ENCODE peak calls at places on chromosomes 5 and 9, in six cellular contexts. P is MM.1S; S is CD4-positive, alpha-beta T cell; U is upper lobe of right lung; L is IMR-90; E is HCT116. Y is an unnamed sample.

GRCh38 chr5:23506329-23507236 is 826 bp upstream of the PRDM9 start:
- DNase-seq in P (no peak), L (no peak), E (no peak), S (no peak), U (no peak), Y (peak)

GRCh38 chr5:95022967-95023695 is 261.8 kb downstream of the MCTP1 start:
- DNase-seq in L (no peak), P (peak), S (no peak), E (no peak), U (no peak), Y (no peak)

GRCh38 chr9:84862786-84863185 is 193.3 kb downstream of the NTRK2 start:
- DNase-seq in L (no peak), U (no peak), E (no peak), P (no peak), S (no peak), Y (no peak)

GRCh38 chr5:35205186-35205585 is 25.1 kb downstream of the PRLR start:
- DNase-seq in L (no peak), P (no peak), S (no peak), E (no peak), U (no peak), Y (no peak)

GRCh38 chr5:4661851-4662250 is 478.3 kb upstream of the ADAMTS16 start:
- DNase-seq in L (no peak), E (no peak), P (no peak), S (no peak), U (no peak), Y (no peak)

GRCh38 chr5:175654807-175655206 is 3.1 kb upstream of the HRH2 start:
- DNase-seq in P (peak), L (no peak), U (no peak), S (no peak), E (no peak), Y (no peak)

GRCh38 chr5:1799110-1799601 is 481 bp downstream of the MRPL36 start:
- DNase-seq in U (no peak), L (peak), P (peak), E (no peak), S (no peak), Y (peak)

GRCh38 chr9:72132052-72132451 is 17.2 kb upstream of the GDA start:
- DNase-seq in E (no peak), L (no peak), S (no peak), P (no peak), U (no peak), Y (no peak)

GRCh38 chr5:148336704-148337435 is 1.5 kb downstream of the SPINK9 start:
- DNase-seq in E (no peak), S (no peak), L (no peak), P (no peak), U (no peak), Y (no peak)

GRCh38 chr9:124776952-124777645 is at the start of gene OLFML2A:
- DNase-seq in L (no peak), E (no peak), P (no peak), S (no peak), U (peak), Y (peak)

GRCh38 chr5:122403256-122403655 is 91.2 kb downstream of the SNCAIP start:
- DNase-seq in L (no peak), E (no peak), S (no peak), P (no peak), U (no peak), Y (no peak)

GRCh38 chr9:83972286-83972685 is 7.7 kb downstream of the HNRNPK start:
- DNase-seq in L (no peak), U (no peak), P (no peak), E (no peak), S (no peak), Y (no peak)

GRCh38 chr5:148179234-148179824 is 11.0 kb downstream of the SPINK14 start:
- DNase-seq in S (no peak), E (peak), U (no peak), L (peak), P (peak), Y (no peak)

GRCh38 chr5:148145916-148146315 is 22.4 kb upstream of the SPINK14 start:
- DNase-seq in S (no peak), E (no peak), P (no peak), U (no peak), L (peak), Y (no peak)

GRCh38 chr5:64599226-64599625 is 91.1 kb upstream of the SHISAL2B start:
- DNase-seq in L (no peak), U (no peak), S (no peak), P (no peak), E (no peak), Y (no peak)

GRCh38 chr9:123319541-123320339 is 36.3 kb upstream of the CRB2 start:
- DNase-seq in S (no peak), L (no peak), U (no peak), P (no peak), E (no peak), Y (no peak)

GRCh38 chr5:15385037-15385436 is 114.9 kb upstream of the FBXL7 start:
- DNase-seq in U (no peak), S (no peak), L (no peak), E (no peak), P (no peak), Y (peak)

GRCh38 chr5:15501057-15501791 is 1.2 kb downstream of the FBXL7 start:
- DNase-seq in S (no peak), U (peak), E (no peak), P (peak), L (peak), Y (peak)

GRCh38 chr5:37844004-37844403 is 4.2 kb upstream of the GDNF start:
- DNase-seq in E (no peak), U (no peak), S (no peak), P (no peak), L (no peak), Y (no peak)

GRCh38 chr9:93082841-93083411 is 13.1 kb upstream of the CARD19 start:
- DNase-seq in E (no peak), S (no peak), U (peak), L (no peak), P (no peak), Y (no peak)

GRCh38 chr5:156359452-156359851 is 32.5 kb downstream of the SGCD start:
- DNase-seq in U (no peak), P (no peak), E (no peak), L (peak), S (no peak), Y (peak)

GRCh38 chr9:16615451-16615850 is 255.0 kb downstream of the BNC2 start:
- DNase-seq in U (no peak), P (no peak), E (no peak), L (no peak), S (no peak), Y (no peak)

GRCh38 chr5:167985373-167985772 is 306.1 kb upstream of the WWC1 start:
- DNase-seq in L (no peak), P (no peak), U (no peak), S (no peak), E (no peak), Y (no peak)

GRCh38 chr5:178206166-178207101 is 2.1 kb downstream of the HNRNPAB start:
- DNase-seq in S (no peak), E (no peak), P (no peak), L (peak), U (no peak), Y (no peak)

GRCh38 chr5:178205010-178205748 is 846 bp downstream of the HNRNPAB start:
- DNase-seq in P (peak), U (peak), S (peak), E (no peak), L (peak), Y (peak)

GRCh38 chr5:178207183-178207916 is 3.0 kb downstream of the HNRNPAB start:
- DNase-seq in L (peak), P (no peak), E (no peak), U (no peak), S (no peak), Y (no peak)

GRCh38 chr5:178204205-178205009 is at the start of gene HNRNPAB:
- DNase-seq in L (peak), S (peak), E (peak), U (peak), P (peak), Y (peak)

GRCh38 chr5:178205749-178206047 is 1.4 kb downstream of the HNRNPAB start:
- DNase-seq in U (no peak), P (no peak), E (no peak), L (no peak), S (no peak), Y (no peak)
- H3K27ac ChIP-seq in U (peak), P (no peak), E (peak), L (peak), S (peak), Y (no peak)

DNA sequence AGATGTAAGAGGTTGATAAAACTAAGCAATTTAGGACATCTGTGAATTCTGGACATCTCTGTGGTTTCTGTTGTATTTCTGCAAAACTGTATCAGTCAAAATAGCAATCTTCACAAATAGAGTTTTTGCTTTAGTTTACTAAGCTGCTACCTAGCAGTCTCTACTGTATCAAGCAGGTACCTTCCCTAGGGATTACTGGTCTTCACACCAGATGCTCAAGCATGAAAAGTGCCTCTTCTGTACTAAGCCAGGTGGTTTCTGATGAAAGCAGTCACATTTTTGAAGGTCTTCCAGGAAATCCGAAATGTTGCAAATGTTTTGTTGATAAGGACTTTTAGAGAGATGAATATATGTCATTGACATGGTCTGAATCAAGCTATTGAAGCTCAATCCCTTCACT is 539.9 kb downstream of the KCTD16 start:
- DNase-seq in L (no peak), U (no peak), S (no peak), E (no peak), P (no peak), Y (no peak)
- TF ChIP-seq CTCF in L (no peak), U (no peak), S (no peak), E (no peak), P (no peak), Y (no peak)

GRCh38 chr5:173736374-173736773 is 119.9 kb upstream of the BOD1 start:
- DNase-seq in S (no peak), E (no peak), U (no peak), P (no peak), L (no peak), Y (no peak)

GRCh38 chr5:173734716-173735115 is 118.3 kb upstream of the BOD1 start:
- DNase-seq in P (no peak), E (no peak), U (no peak), L (no peak), S (no peak), Y (no peak)

GRCh38 chr5:173735171-173735570 is 118.7 kb upstream of the BOD1 start:
- DNase-seq in P (no peak), L (no peak), U (no peak), E (no peak), S (no peak), Y (no peak)

GRCh38 chr5:173735691-173736090 is 119.2 kb upstream of the BOD1 start:
- DNase-seq in P (no peak), E (no peak), L (no peak), S (no peak), U (no peak), Y (no peak)

GRCh38 chr5:173736923-173737412 is 120.5 kb upstream of the BOD1 start:
- DNase-seq in P (no peak), L (no peak), S (no peak), U (no peak), E (no peak), Y (no peak)
- H3K27ac ChIP-seq in P (no peak), L (no peak), S (no peak), U (no peak), E (no peak), Y (no peak)

GRCh38 chr9:95506692-95507455 is 9.9 kb downstream of the PTCH1 start:
- DNase-seq in E (no peak), S (no peak), P (peak), U (peak), L (peak), Y (peak)
- TF ChIP-seq CTCF in E (no peak), S (no peak), P (no peak), U (peak), L (no peak), Y (no peak)

GRCh38 chr9:111597852-111598729 is 1.4 kb downstream of the PTGR1 start:
- DNase-seq in L (peak), E (peak), P (peak), U (peak), S (peak), Y (peak)

GRCh38 chr9:111599092-111599947 is at the start of gene PTGR1:
- DNase-seq in U (peak), P (no peak), E (peak), S (no peak), L (peak), Y (peak)

GRCh38 chr9:111598730-111599091 is 736 bp downstream of the PTGR1 start:
- DNase-seq in L (peak), U (peak), P (no peak), E (no peak), S (no peak), Y (peak)

GRCh38 chr9:111601237-111602018 is 2.0 kb upstream of the PTGR1 start:
- DNase-seq in P (no peak), S (no peak), U (no peak), E (no peak), L (peak), Y (no peak)

DNA sequence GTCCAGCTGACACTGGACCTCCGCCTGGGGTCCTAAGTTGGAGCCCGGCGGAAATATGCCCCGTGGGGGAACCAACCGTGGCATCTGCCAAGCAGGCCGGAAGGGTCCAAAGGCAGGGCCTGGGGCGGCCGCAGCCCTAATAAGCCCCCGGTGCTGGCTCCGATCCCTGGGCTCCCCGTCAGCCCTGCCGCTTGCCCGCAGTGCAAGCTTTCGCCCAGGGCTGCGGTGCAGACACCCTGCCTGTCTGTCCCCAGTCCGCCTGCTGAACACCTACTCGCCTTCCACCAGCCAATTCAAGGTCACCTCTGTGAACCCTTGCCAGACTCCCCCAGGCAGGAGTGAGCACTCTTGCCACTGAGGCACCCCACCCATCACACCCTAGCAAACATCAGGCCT is 499 bp upstream of the PTGR1 start:
- DNase-seq in E (no peak), S (no peak), U (no peak), L (no peak), P (no peak), Y (no peak)
- H3K27ac ChIP-seq in E (peak), S (no peak), U (peak), L (peak), P (no peak), Y (no peak)

Y was measured in WERI-Rb-1.